ENCODE peak calls at places on chromosomes 1 and 21, in five cellular contexts. D is WTC11, N is thyroid gland, R is hepatocyte, H is cardiac muscle cell. K is an unnamed sample.
A peak's percentile ranks its signal among the peaks of the same experiment; 100 is the strongest.

GRCh38 chr1:23168462-23169218 is at the start of gene LUZP1:
- DNase-seq in D (peak; percentile 88), N (peak; percentile 77), R (peak; percentile 95), H (peak; percentile 93), K (peak; percentile 97)

GRCh38 chr1:59333626-59334277 is 36.9 kb downstream of the FGGY start:
- DNase-seq in D (no peak), N (no peak), R (no peak), H (peak; percentile 8), K (no peak)

GRCh38 chr1:168179411-168180147 is 817 bp downstream of the TIPRL start:
- DNase-seq in D (no peak), N (no peak), R (peak; percentile 23), H (peak; percentile 21), K (no peak)

GRCh38 chr1:234997201-234998173 is 131.2 kb downstream of the TOMM20 start:
- DNase-seq in D (no peak), N (peak; percentile 100), R (peak; percentile 87), H (peak; percentile 99), K (peak; percentile 99)

GRCh38 chr1:176884286-176884685 is 280.2 kb downstream of the ASTN1 start:
- DNase-seq in D (no peak), N (peak; percentile 73), R (no peak), H (no peak), K (no peak)

GRCh38 chr1:203428981-203429599 is 46.5 kb upstream of the PRELP start:
- DNase-seq in D (no peak), N (peak; percentile 73), R (peak; percentile 47), H (no peak), K (no peak)

GRCh38 chr1:248862695-248863010 is 3.8 kb upstream of the ZNF692 start:
- DNase-seq in D (no peak), N (no peak), R (no peak), H (no peak), K (no peak)

GRCh38 chr1:204883405-204883804 is 12.7 kb downstream of the NFASC start:
- DNase-seq in D (no peak), N (peak; percentile 12), R (no peak), H (no peak), K (no peak)

GRCh38 chr1:17010601-17011438 is 908 bp downstream of the ATP13A2 start:
- DNase-seq in D (no peak), N (peak; percentile 50), R (no peak), H (peak; percentile 59), K (peak; percentile 74)

GRCh38 chr21:30072496-30072895 is 94.1 kb downstream of the CLDN17 start:
- DNase-seq in D (peak; percentile 59), N (no peak), R (peak; percentile 58), H (peak; percentile 50), K (no peak)

GRCh38 chr1:61708953-61709907 is 15.7 kb downstream of the TM2D1 start:
- DNase-seq in D (no peak), N (no peak), R (no peak), H (peak; percentile 72), K (no peak)

GRCh38 chr1:63261736-63262142 is 60.6 kb upstream of the FOXD3 start:
- DNase-seq in D (no peak), N (no peak), R (no peak), H (peak; percentile 20), K (no peak)

GRCh38 chr1:226589008-226589733 is 40.6 kb downstream of the STUM start:
- DNase-seq in D (no peak), N (no peak), R (peak; percentile 60), H (peak; percentile 57), K (peak; percentile 39)

GRCh38 chr1:183622884-183623785 is 12.4 kb downstream of the ARPC5 start:
- DNase-seq in D (peak; percentile 58), N (peak; percentile 57), R (peak; percentile 73), H (peak; percentile 70), K (no peak)

GRCh38 chr1:92447976-92448375 is 38.7 kb downstream of the GFI1 start:
- DNase-seq in D (no peak), N (no peak), R (no peak), H (no peak), K (no peak)

GRCh38 chr1:173429517-173430477 is 47.3 kb upstream of the PRDX6 start:
- DNase-seq in D (peak; percentile 69), N (peak; percentile 75), R (peak; percentile 91), H (peak; percentile 98), K (no peak)

GRCh38 chr1:14742181-14742980 is 143.9 kb downstream of the KAZN start:
- DNase-seq in D (no peak), N (no peak), R (peak; percentile 64), H (peak; percentile 93), K (no peak)

GRCh38 chr1:233480198-233480597 is 133.7 kb upstream of the KCNK1 start:
- DNase-seq in D (no peak), N (no peak), R (no peak), H (no peak), K (no peak)

GRCh38 chr1:44784094-44785026 is 3.6 kb downstream of the BEST4 start:
- DNase-seq in D (peak; percentile 64), N (peak; percentile 38), R (no peak), H (peak; percentile 21), K (peak; percentile 88)

GRCh38 chr1:196603651-196604050 is 4.6 kb downstream of the KCNT2 start:
- DNase-seq in D (no peak), N (no peak), R (no peak), H (no peak), K (no peak)

GRCh38 chr21:35051287-35051818 is 2.3 kb upstream of the RUNX1 start:
- DNase-seq in D (peak; percentile 79), N (peak; percentile 68), R (peak; percentile 87), H (peak; percentile 95), K (no peak)

GRCh38 chr21:45763074-45763473 is 119.5 kb downstream of the PCBP3 start:
- DNase-seq in D (no peak), N (no peak), R (no peak), H (no peak), K (no peak)

GRCh38 chr1:230502306-230502705 is 76.2 kb upstream of the PGBD5 start:
- DNase-seq in D (no peak), N (no peak), R (no peak), H (no peak), K (no peak)

GRCh38 chr1:18479484-18479883 is 1.2 kb upstream of the KLHDC7A start:
- DNase-seq in D (no peak), N (peak; percentile 4), R (no peak), H (no peak), K (peak; percentile 17)

GRCh38 chr21:37587203-37587602 is 220.6 kb downstream of the DYRK1A start:
- DNase-seq in D (no peak), N (no peak), R (no peak), H (no peak), K (no peak)

GRCh38 chr21:37578471-37579126 is 212.0 kb downstream of the DYRK1A start:
- DNase-seq in D (no peak), N (no peak), R (no peak), H (no peak), K (no peak)

GRCh38 chr21:37579356-37579755 is 212.8 kb downstream of the DYRK1A start:
- DNase-seq in D (no peak), N (no peak), R (no peak), H (no peak), K (no peak)

GRCh38 chr21:37580690-37581089 is 214.1 kb downstream of the DYRK1A start:
- DNase-seq in D (no peak), N (no peak), R (no peak), H (no peak), K (no peak)

GRCh38 chr21:37582613-37583012 is 216.0 kb downstream of the DYRK1A start:
- DNase-seq in D (no peak), N (peak; percentile 43), R (peak; percentile 54), H (peak; percentile 84), K (no peak)
- TF ChIP-seq CTCF in D (peak; percentile 49), N (peak; percentile 40), R (peak; percentile 50), H (peak; percentile 84), K (peak; percentile 80)

DNA sequence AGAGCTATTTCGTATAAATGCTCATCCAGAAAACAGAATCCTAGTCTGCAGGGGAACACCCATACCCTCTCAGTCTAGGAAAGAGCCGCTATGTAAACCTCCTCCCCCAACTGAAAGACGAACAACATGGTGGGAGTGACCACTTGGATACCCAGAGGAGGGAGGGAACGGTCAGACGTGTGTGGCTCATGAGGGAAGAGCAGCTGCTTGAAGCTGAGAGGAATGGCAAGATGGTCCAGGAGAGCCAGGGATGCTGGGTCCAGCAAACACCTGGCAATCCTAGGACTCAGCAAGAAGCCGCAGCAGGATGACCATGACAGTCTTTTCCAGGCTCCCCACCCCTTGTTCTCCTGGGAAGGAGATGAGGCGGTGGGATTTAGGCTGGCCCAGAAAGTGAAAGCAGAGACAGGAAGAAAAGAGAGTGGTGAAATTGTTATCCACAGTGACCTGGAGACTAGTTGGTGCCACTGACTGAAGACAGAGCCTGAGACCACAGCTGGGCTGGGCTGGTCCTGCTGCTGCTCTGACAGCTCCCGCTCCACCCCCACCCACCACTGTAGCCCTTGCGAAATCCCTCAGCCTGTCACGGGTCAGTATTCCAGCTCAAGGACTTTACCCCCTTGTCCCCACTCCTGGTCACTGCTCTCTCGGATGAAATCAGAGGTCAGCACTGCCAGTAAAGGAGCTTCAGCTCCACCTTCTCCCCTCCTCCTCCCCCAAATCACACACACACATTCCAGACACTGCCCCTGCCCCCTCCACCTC is 3.6 kb downstream of the CERS2 start:
- DNase-seq in D (no peak), N (peak; percentile 96), R (peak; percentile 90), H (peak; percentile 76), K (no peak)
- TF ChIP-seq CTCF in D (no peak), N (no peak), R (no peak), H (no peak), K (no peak)

GRCh38 chr1:228417061-228417460 is 400 bp upstream of the TRIM17 start:
- DNase-seq in D (no peak), N (no peak), R (no peak), H (no peak), K (peak; percentile 81)

GRCh38 chr1:228415853-228416216 is 826 bp downstream of the TRIM17 start:
- DNase-seq in D (no peak), N (no peak), R (no peak), H (no peak), K (no peak)

GRCh38 chr1:228417471-228418203 is 976 bp upstream of the TRIM17 start:
- DNase-seq in D (no peak), N (no peak), R (no peak), H (peak; percentile 26), K (peak; percentile 36)

GRCh38 chr1:228415221-228415620 is 1.4 kb downstream of the TRIM17 start:
- DNase-seq in D (no peak), N (no peak), R (no peak), H (no peak), K (peak; percentile 82)

DNA sequence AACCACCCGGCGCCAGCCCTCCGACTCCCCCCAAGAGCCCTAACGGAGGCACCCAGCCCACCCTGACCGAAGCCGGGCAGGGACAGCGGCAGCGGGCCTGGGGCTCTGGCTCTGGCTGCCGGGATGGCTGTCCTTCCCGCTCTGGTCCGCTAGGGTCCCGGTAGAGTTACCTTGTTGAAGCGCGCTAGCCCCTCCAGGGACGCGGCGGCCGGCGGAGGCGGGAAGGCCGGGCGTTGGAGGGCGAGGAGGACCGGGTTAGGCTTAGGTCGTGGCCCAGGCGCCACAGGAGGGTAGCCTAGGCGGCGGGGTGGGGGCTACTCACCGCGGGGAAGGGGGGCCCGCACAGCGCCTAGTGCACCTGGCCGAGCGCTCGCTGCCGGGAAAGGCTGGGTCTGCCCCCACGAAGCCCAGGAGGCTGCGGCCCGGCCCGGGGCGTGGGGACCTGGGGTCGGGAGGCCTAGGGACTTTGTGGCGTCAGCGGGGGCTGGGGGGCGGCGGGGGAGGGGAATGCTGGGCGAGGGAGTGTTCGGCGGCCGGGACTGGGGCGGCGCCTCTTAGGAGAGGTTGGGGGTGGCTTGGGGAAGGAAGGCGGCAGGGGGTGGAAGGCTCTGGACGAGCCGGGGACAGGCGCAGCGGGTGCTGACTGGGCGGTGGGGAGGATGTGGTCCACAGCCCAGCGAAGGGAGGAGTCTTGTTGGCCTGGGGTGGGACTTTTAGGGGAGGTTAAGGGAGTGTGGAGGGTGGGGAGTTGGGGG is at the start of gene TRIM17:
- DNase-seq in D (peak; percentile 84), N (peak; percentile 35), R (peak; percentile 77), H (peak; percentile 44), K (peak; percentile 79)
- TF ChIP-seq CTCF in D (peak; percentile 20), N (peak; percentile 23), R (peak; percentile 51), H (peak; percentile 40), K (peak; percentile 74)

GRCh38 chr1:1847061-1847460 is 43.8 kb downstream of the GNB1 start:
- DNase-seq in D (no peak), N (no peak), R (peak; percentile 68), H (peak; percentile 51), K (no peak)
- TF ChIP-seq CTCF in D (no peak), N (no peak), R (no peak), H (no peak), K (no peak)